ENCODE peak calls at places on chromosome 11, in five cellular contexts. O, P, H, A and K are unnamed samples.

GRCh38 chr11:113389288-113389687 is 1.7 kb downstream of the ANKK1 start:
- DNase-seq in A (no peak), P (no peak), H (no peak), O (no peak), K (no peak)

GRCh38 chr11:121889168-121889567 is 226.8 kb downstream of the BLID start:
- DNase-seq in P (no peak), O (no peak), A (no peak), H (no peak), K (no peak)

GRCh38 chr11:109939176-109939810 is 153.9 kb upstream of the ZC3H12C start:
- DNase-seq in P (peak; percentile 11), O (no peak), H (peak; percentile 85), A (no peak), K (no peak)

GRCh38 chr11:74055938-74056337 is 47.1 kb upstream of the UCP3 start:
- DNase-seq in P (no peak), H (no peak), A (no peak), O (no peak), K (no peak)

GRCh38 chr11:20544536-20545237 is 54.7 kb upstream of the SLC6A5 start:
- DNase-seq in H (no peak), P (no peak), O (no peak), A (no peak), K (no peak)

GRCh38 chr11:47923667-47924066 is 56.7 kb upstream of the PTPRJ start:
- DNase-seq in O (no peak), H (no peak), P (no peak), A (no peak), K (no peak)

GRCh38 chr11:1086171-1087102 is 11.8 kb downstream of the MUC2 start:
- DNase-seq in O (no peak), H (no peak), A (no peak), P (no peak), K (no peak)

GRCh38 chr11:68328374-68329091 is 16.1 kb downstream of the LRP5 start:
- DNase-seq in P (no peak), O (no peak), H (no peak), A (no peak), K (no peak)

GRCh38 chr11:65047581-65048422 is 6.8 kb downstream of the SAC3D1 start:
- DNase-seq in H (no peak), A (peak; percentile 59), O (no peak), P (no peak), K (peak; percentile 67)

GRCh38 chr11:55849037-55849436 is 10.5 kb downstream of the OR5D16 start:
- DNase-seq in O (no peak), H (no peak), P (no peak), A (no peak), K (no peak)

GRCh38 chr11:112697371-112697770 is 263.8 kb upstream of the NCAM1 start:
- DNase-seq in A (no peak), P (no peak), H (no peak), O (no peak), K (no peak)

GRCh38 chr11:129316781-129317180 is 58.9 kb upstream of the BARX2 start:
- DNase-seq in O (no peak), A (no peak), P (no peak), H (no peak), K (no peak)

GRCh38 chr11:103888541-103888951 is 147.9 kb upstream of the DDI1 start:
- DNase-seq in P (no peak), A (no peak), O (no peak), H (no peak), K (no peak)

GRCh38 chr11:64294665-64295289 is 3.7 kb downstream of the KCNK4 start:
- DNase-seq in A (no peak), H (no peak), O (no peak), P (no peak), K (no peak)

GRCh38 chr11:93501856-93502255 is 41.3 kb downstream of the SMCO4 start:
- DNase-seq in O (no peak), A (no peak), H (no peak), P (no peak), K (no peak)

GRCh38 chr11:95058622-95059021 is 8.1 kb upstream of the SRSF8 start:
- DNase-seq in O (no peak), H (no peak), A (no peak), P (no peak), K (no peak)

GRCh38 chr11:95764267-95764898 is 25.2 kb downstream of the FAM76B start:
- DNase-seq in P (no peak), A (no peak), O (no peak), H (peak; percentile 71), K (peak; percentile 50)

GRCh38 chr11:130761560-130762220 is 154.6 kb downstream of the SNX19 start:
- DNase-seq in A (no peak), P (no peak), O (no peak), H (no peak), K (no peak)

GRCh38 chr11:12540913-12541587 is 133.2 kb upstream of the TEAD1 start:
- DNase-seq in A (peak; percentile 58), H (no peak), O (no peak), P (no peak), K (no peak)

GRCh38 chr11:35618497-35619029 is 303 bp downstream of the FJX1 start:
- DNase-seq in H (no peak), P (no peak), A (no peak), O (no peak), K (peak; percentile 73)